ENCODE peak calls at places on chromosome 20, in seven cellular contexts. A is activated CD8-positive, alpha-beta memory T cell treated with anti-CD3 and anti-CD28 coated beads, Interleukin-2, amount 50 U/mL, for 48 hours; B is A172; D is H4; S is cardiac muscle cell; Z is heart left ventricle; N is stimulated activated CD4-positive, alpha-beta T cell treated with anti-CD3 and anti-CD28 coated beads, Interleukin-15, amount 100 ng/mL, for 1 hour. O is an unnamed sample.

GRCh38 chr20:53692465-53693067 is 98.9 kb upstream of the ZNF217 start:
- DNase-seq in B (peak; percentile 81), D (peak; percentile 19), N (no peak), A (no peak), Z (peak; percentile 24), S (no peak), O (peak; percentile 51)

GRCh38 chr20:38032585-38033329 is 499 bp downstream of the TTI1 start:
- DNase-seq in B (no peak), S (no peak), Z (no peak), A (no peak), N (no peak), D (peak; percentile 14), O (no peak)

GRCh38 chr20:56995635-56996075 is 270.8 kb downstream of the BMP7 start:
- DNase-seq in S (peak; percentile 50), A (peak; percentile 54), D (peak; percentile 17), B (no peak), Z (no peak), N (no peak), O (no peak)

GRCh38 chr20:53077373-53078205 is 105.4 kb downstream of the TSHZ2 start:
- DNase-seq in A (no peak), Z (no peak), N (no peak), B (peak; percentile 73), D (no peak), S (no peak), O (no peak)

GRCh38 chr20:38805502-38805957 is at the start of gene PPP1R16B:
- DNase-seq in B (no peak), D (no peak), Z (peak; percentile 70), S (peak; percentile 76), A (peak; percentile 91), N (peak; percentile 69), O (no peak)

GRCh38 chr20:460180-460579 is 2.2 kb downstream of the TBC1D20 start:
- DNase-seq in Z (no peak), D (no peak), B (no peak), A (no peak), S (no peak), N (no peak), O (no peak)

GRCh38 chr20:61601853-61602252 is 349.8 kb downstream of the CDH4 start:
- DNase-seq in Z (no peak), S (no peak), N (no peak), D (no peak), A (no peak), B (no peak), O (no peak)

GRCh38 chr20:39245685-39246311 is 283.7 kb downstream of the DHX35 start:
- DNase-seq in S (no peak), Z (no peak), A (no peak), D (no peak), N (no peak), B (no peak), O (no peak)

GRCh38 chr20:32411955-32412706 is 54.0 kb downstream of the ASXL1 start:
- DNase-seq in A (no peak), D (no peak), B (no peak), N (no peak), S (no peak), Z (no peak), O (no peak)

GRCh38 chr20:47379433-47380150 is 23.1 kb upstream of the ZMYND8 start:
- DNase-seq in B (peak; percentile 98), D (no peak), A (no peak), N (no peak), Z (no peak), S (no peak), O (no peak)

GRCh38 chr20:53162251-53162835 is 190.2 kb downstream of the TSHZ2 start:
- DNase-seq in B (peak; percentile 48), S (peak; percentile 43), D (peak; percentile 84), Z (no peak), N (no peak), A (no peak), O (no peak)

GRCh38 chr20:48403362-48403761 is 424.4 kb downstream of the PREX1 start:
- DNase-seq in A (no peak), Z (no peak), S (no peak), B (no peak), N (no peak), D (no peak), O (no peak)

GRCh38 chr20:18180815-18181214 is 43.2 kb downstream of the KAT14 start:
- DNase-seq in S (no peak), Z (no peak), N (no peak), A (no peak), D (no peak), B (no peak), O (no peak)

GRCh38 chr20:16864069-16864468 is 115.9 kb downstream of the OTOR start:
- DNase-seq in Z (no peak), S (no peak), B (peak; percentile 1), A (no peak), N (no peak), D (peak; percentile 60), O (no peak)

GRCh38 chr20:50153500-50154377 is at the start of gene PEDS1:
- DNase-seq in Z (peak; percentile 94), S (peak; percentile 95), A (peak; percentile 91), B (peak; percentile 71), N (peak; percentile 71), D (peak; percentile 84), O (peak; percentile 87)

GRCh38 chr20:44656447-44656846 is 4.9 kb upstream of the ADA start:
- DNase-seq in N (no peak), A (no peak), B (no peak), Z (no peak), S (no peak), D (no peak), O (no peak)

GRCh38 chr20:53579266-53579580 is 14.4 kb downstream of the ZNF217 start:
- DNase-seq in S (no peak), B (no peak), D (no peak), Z (no peak), N (no peak), A (no peak), O (no peak)

GRCh38 chr20:14418441-14418840 is 81.0 kb upstream of the FLRT3 start:
- DNase-seq in A (no peak), D (no peak), N (no peak), B (no peak), S (no peak), Z (no peak), O (no peak)

GRCh38 chr20:44186674-44187053 is 324 bp downstream of the JPH2 start:
- DNase-seq in A (no peak), N (no peak), B (no peak), Z (no peak), S (no peak), D (no peak), O (no peak)

O was measured in foreskin melanocyte.